ENCODE peak calls at places on chromosome X, in six cellular contexts. One of them, this sample, is unnamed.

GRCh38 chrX:39816871-39817731 is 280.7 kb downstream of the BCOR start:
- DNase-seq in A549: no peak
- DNase-seq in HepG2: no peak
- DNase-seq in endothelial cell of umbilical vein: no peak
- DNase-seq in K562: peak
- DNase-seq in GM12878: no peak
- DNase-seq in this sample: no peak

GRCh38 chrX:66046612-66047235 is 6.8 kb upstream of the VSIG4 start:
- DNase-seq in A549: no peak
- DNase-seq in HepG2: no peak
- DNase-seq in endothelial cell of umbilical vein: no peak
- DNase-seq in K562: peak
- DNase-seq in GM12878: peak
- DNase-seq in this sample: peak

GRCh38 chrX:70455366-70456202 is 10.9 kb downstream of the DLG3 start:
- DNase-seq in A549: no peak
- DNase-seq in HepG2: no peak
- DNase-seq in endothelial cell of umbilical vein: no peak
- DNase-seq in K562: no peak
- DNase-seq in GM12878: no peak
- DNase-seq in this sample: no peak

GRCh38 chrX:153510383-153510782 is 7.1 kb upstream of the ATP2B3 start:
- DNase-seq in A549: no peak
- DNase-seq in HepG2: no peak
- DNase-seq in endothelial cell of umbilical vein: no peak
- DNase-seq in K562: no peak
- DNase-seq in GM12878: no peak
- DNase-seq in this sample: no peak

GRCh38 chrX:48493890-48494364 is 14.9 kb upstream of the PORCN start:
- DNase-seq in A549: no peak
- DNase-seq in HepG2: peak
- DNase-seq in endothelial cell of umbilical vein: peak
- DNase-seq in K562: peak
- DNase-seq in GM12878: no peak
- DNase-seq in this sample: peak

GRCh38 chrX:30308263-30309138 is 689 bp downstream of the NR0B1 start:
- DNase-seq in A549: peak
- DNase-seq in HepG2: no peak
- DNase-seq in endothelial cell of umbilical vein: peak
- DNase-seq in K562: no peak
- DNase-seq in GM12878: no peak
- DNase-seq in this sample: no peak

GRCh38 chrX:30659421-30659820 is 6.2 kb downstream of the GK start:
- DNase-seq in A549: peak
- DNase-seq in HepG2: no peak
- DNase-seq in endothelial cell of umbilical vein: peak
- DNase-seq in K562: peak
- DNase-seq in GM12878: no peak
- DNase-seq in this sample: peak

GRCh38 chrX:72554448-72555140 is 18.0 kb downstream of the HDAC8 start:
- DNase-seq in A549: peak
- DNase-seq in HepG2: no peak
- DNase-seq in endothelial cell of umbilical vein: no peak
- DNase-seq in K562: peak
- DNase-seq in GM12878: no peak
- DNase-seq in this sample: no peak

GRCh38 chrX:49000640-49001039 is 1.4 kb downstream of the GRIPAP1 start:
- DNase-seq in A549: no peak
- DNase-seq in HepG2: no peak
- DNase-seq in endothelial cell of umbilical vein: no peak
- DNase-seq in K562: no peak
- DNase-seq in GM12878: no peak
- DNase-seq in this sample: no peak

GRCh38 chrX:20517565-20517964 is 250.9 kb upstream of the RPS6KA3 start:
- DNase-seq in A549: no peak
- DNase-seq in HepG2: no peak
- DNase-seq in endothelial cell of umbilical vein: no peak
- DNase-seq in K562: no peak
- DNase-seq in GM12878: no peak
- DNase-seq in this sample: no peak

GRCh38 chrX:72396117-72396516 is 90.4 kb upstream of the CITED1 start:
- DNase-seq in A549: no peak
- DNase-seq in HepG2: no peak
- DNase-seq in endothelial cell of umbilical vein: peak
- DNase-seq in K562: no peak
- DNase-seq in GM12878: no peak
- DNase-seq in this sample: no peak

GRCh38 chrX:129980540-129981206 is 1.8 kb upstream of the BCORL1 start:
- DNase-seq in A549: peak
- DNase-seq in HepG2: peak
- DNase-seq in endothelial cell of umbilical vein: peak
- DNase-seq in K562: no peak
- DNase-seq in GM12878: no peak
- DNase-seq in this sample: peak

GRCh38 chrX:30343206-30343605 is 34.0 kb upstream of the NR0B1 start:
- DNase-seq in A549: peak
- DNase-seq in HepG2: peak
- DNase-seq in endothelial cell of umbilical vein: no peak
- DNase-seq in K562: no peak
- DNase-seq in GM12878: no peak
- DNase-seq in this sample: no peak

GRCh38 chrX:97616883-97617510 is 733.3 kb downstream of the RPA4 start:
- DNase-seq in A549: peak
- DNase-seq in HepG2: peak
- DNase-seq in endothelial cell of umbilical vein: peak
- DNase-seq in K562: no peak
- DNase-seq in GM12878: peak
- DNase-seq in this sample: peak

GRCh38 chrX:2391869-2392606 is 108.7 kb downstream of the DHRSX start:
- DNase-seq in A549: peak
- DNase-seq in HepG2: peak
- DNase-seq in endothelial cell of umbilical vein: no peak
- DNase-seq in K562: no peak
- DNase-seq in GM12878: no peak
- DNase-seq in this sample: no peak

GRCh38 chrX:115679460-115679859 is 118.5 kb downstream of the PLS3 start:
- DNase-seq in A549: peak
- DNase-seq in HepG2: peak
- DNase-seq in endothelial cell of umbilical vein: peak
- DNase-seq in K562: peak
- DNase-seq in GM12878: no peak
- DNase-seq in this sample: peak

GRCh38 chrX:23134171-23134570 is 134.4 kb downstream of the DDX53 start:
- DNase-seq in A549: no peak
- DNase-seq in HepG2: no peak
- DNase-seq in endothelial cell of umbilical vein: no peak
- DNase-seq in K562: no peak
- DNase-seq in GM12878: no peak
- DNase-seq in this sample: no peak

GRCh38 chrX:132331000-132331399 is 111.8 kb upstream of the RAP2C start:
- DNase-seq in A549: no peak
- DNase-seq in HepG2: peak
- DNase-seq in endothelial cell of umbilical vein: no peak
- DNase-seq in K562: no peak
- DNase-seq in GM12878: no peak
- DNase-seq in this sample: no peak

GRCh38 chrX:153625271-153626024 is 21.6 kb upstream of the DUSP9 start:
- DNase-seq in A549: no peak
- DNase-seq in HepG2: no peak
- DNase-seq in endothelial cell of umbilical vein: no peak
- DNase-seq in K562: no peak
- DNase-seq in GM12878: no peak
- DNase-seq in this sample: no peak

DNA sequence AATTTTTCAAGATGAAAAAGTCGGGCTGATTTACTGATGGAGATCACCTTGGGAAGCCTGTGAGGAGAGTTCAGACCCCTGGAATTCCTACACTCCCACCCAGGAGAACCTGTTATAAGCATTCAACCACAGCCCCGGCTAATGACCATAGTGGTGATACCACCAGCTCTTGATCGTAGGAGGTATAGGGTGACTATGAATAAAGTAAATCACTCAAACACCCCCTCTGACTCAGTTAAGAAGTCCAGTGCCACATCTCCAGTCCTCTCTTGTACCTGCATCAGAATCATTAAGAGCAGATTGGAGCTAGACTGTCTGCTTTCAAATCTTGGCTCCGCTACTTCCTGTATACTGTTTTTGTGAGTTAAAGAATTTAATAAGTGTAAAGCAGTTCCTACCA is 565.0 kb upstream of the DIPK2B start:
- DNase-seq in A549: no peak
- DNase-seq in HepG2: no peak
- DNase-seq in endothelial cell of umbilical vein: no peak
- DNase-seq in K562: no peak
- DNase-seq in GM12878: no peak
- DNase-seq in this sample: peak
- H3K4me3 ChIP-seq in A549: no peak
- H3K4me3 ChIP-seq in HepG2: no peak
- H3K4me3 ChIP-seq in endothelial cell of umbilical vein: peak
- H3K4me3 ChIP-seq in K562: no peak
- H3K4me3 ChIP-seq in GM12878: no peak
- H3K4me3 ChIP-seq in this sample: peak

GRCh38 chrX:107547621-107548020 is 80.7 kb upstream of the PRPS1 start:
- DNase-seq in A549: no peak
- DNase-seq in HepG2: no peak
- DNase-seq in endothelial cell of umbilical vein: no peak
- DNase-seq in K562: no peak
- DNase-seq in GM12878: no peak
- DNase-seq in this sample: no peak

GRCh38 chrX:107541244-107541643 is 87.1 kb upstream of the PRPS1 start:
- DNase-seq in A549: no peak
- DNase-seq in HepG2: no peak
- DNase-seq in endothelial cell of umbilical vein: no peak
- DNase-seq in K562: no peak
- DNase-seq in GM12878: no peak
- DNase-seq in this sample: no peak

GRCh38 chrX:107537815-107538214 is 88.4 kb downstream of the FRMPD3 start:
- DNase-seq in A549: peak
- DNase-seq in HepG2: peak
- DNase-seq in endothelial cell of umbilical vein: peak
- DNase-seq in K562: peak
- DNase-seq in GM12878: no peak
- DNase-seq in this sample: peak

DNA sequence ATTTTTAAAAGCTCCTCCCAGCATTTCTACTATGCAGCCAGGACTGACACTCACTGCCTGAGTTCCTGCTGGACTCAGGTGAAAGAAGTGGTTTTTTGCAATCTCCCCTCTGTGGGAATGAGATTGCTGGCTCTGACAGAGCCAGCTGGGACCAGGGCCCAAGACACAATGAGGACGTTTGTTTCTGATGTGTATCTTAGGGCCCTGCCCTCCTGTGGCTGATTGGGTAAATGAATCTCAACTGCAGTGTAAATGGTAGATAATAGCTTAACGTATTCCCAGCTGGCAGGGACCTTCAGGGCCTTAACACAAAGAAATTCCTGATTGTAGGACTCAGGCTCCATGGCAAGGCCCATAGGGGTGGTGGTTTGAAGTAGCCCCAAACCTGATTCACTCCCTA is 85.8 kb upstream of the PRPS1 start:
- DNase-seq in A549: peak
- DNase-seq in HepG2: peak
- DNase-seq in endothelial cell of umbilical vein: peak
- DNase-seq in K562: no peak
- DNase-seq in GM12878: no peak
- DNase-seq in this sample: peak
- TF ChIP-seq CTCF in A549: no peak
- TF ChIP-seq CTCF in HepG2: peak
- TF ChIP-seq CTCF in endothelial cell of umbilical vein: no peak
- TF ChIP-seq CTCF in K562: no peak
- TF ChIP-seq CTCF in GM12878: no peak
- TF ChIP-seq CTCF in this sample: peak

GRCh38 chrX:74451450-74452198 is 30.3 kb downstream of the SLC16A2 start:
- DNase-seq in A549: no peak
- DNase-seq in HepG2: no peak
- DNase-seq in endothelial cell of umbilical vein: no peak
- DNase-seq in K562: no peak
- DNase-seq in GM12878: no peak
- DNase-seq in this sample: no peak

GRCh38 chrX:74449322-74449936 is 28.1 kb downstream of the SLC16A2 start:
- DNase-seq in A549: peak
- DNase-seq in HepG2: no peak
- DNase-seq in endothelial cell of umbilical vein: no peak
- DNase-seq in K562: no peak
- DNase-seq in GM12878: no peak
- DNase-seq in this sample: peak

GRCh38 chrX:74452199-74452481 is 30.8 kb downstream of the SLC16A2 start:
- DNase-seq in A549: no peak
- DNase-seq in HepG2: no peak
- DNase-seq in endothelial cell of umbilical vein: no peak
- DNase-seq in K562: no peak
- DNase-seq in GM12878: no peak
- DNase-seq in this sample: no peak

GRCh38 chrX:74449937-74450330 is 28.6 kb downstream of the SLC16A2 start:
- DNase-seq in A549: peak
- DNase-seq in HepG2: no peak
- DNase-seq in endothelial cell of umbilical vein: no peak
- DNase-seq in K562: no peak
- DNase-seq in GM12878: no peak
- DNase-seq in this sample: no peak

DNA sequence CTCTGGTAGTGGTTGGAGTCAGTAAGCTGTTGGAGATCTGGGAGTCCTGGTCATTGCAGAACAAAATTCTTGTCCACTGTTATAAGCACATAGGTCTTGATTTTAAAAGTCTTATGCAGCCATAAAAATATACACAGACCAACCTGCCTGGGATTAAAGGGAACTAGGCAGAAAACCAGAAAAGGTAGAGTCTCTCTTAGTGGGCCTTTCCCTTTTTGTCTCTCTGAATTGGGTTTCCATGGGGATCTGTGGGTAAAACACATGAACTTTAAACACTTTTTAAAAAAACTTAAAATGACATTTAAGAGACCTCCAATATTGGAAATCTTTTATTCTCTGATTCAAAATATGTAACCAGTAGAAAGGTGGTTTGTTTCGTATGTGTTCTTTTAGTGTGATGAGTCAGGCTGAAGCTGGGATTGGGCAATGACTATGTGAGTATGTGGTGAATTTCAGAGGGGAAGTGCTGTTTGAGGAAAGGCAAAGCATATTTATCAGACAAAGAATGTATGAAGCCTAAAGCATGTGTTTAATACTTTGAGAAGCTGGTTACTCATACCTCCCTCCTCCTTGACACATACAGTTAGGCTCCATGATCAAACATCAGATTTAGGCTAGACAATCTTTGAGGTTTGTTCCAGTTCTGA is 29.6 kb downstream of the SLC16A2 start:
- DNase-seq in A549: peak
- DNase-seq in HepG2: no peak
- DNase-seq in endothelial cell of umbilical vein: no peak
- DNase-seq in K562: no peak
- DNase-seq in GM12878: no peak
- DNase-seq in this sample: peak
- TF ChIP-seq MYC in A549: no peak
- TF ChIP-seq MYC in HepG2: no peak
- TF ChIP-seq MYC in endothelial cell of umbilical vein: no peak
- TF ChIP-seq MYC in K562: no peak
- TF ChIP-seq MYC in GM12878: no peak
- TF ChIP-seq MYC in this sample: peak

DNA sequence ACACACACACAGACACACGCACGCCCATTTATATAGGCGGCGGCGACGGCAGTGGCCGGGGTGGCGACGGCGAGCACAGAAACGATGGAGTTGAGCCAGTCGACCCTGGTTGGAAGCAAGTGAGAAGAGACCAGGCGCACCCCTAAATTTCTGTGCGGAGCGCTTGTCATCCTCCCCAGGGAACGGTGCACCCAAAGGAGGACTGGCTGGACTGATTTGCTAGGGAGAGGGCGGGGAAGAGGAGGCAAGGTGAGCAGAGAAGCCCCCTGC is 296 bp downstream of the NHS start:
- DNase-seq in A549: no peak
- DNase-seq in HepG2: no peak
- DNase-seq in endothelial cell of umbilical vein: no peak
- DNase-seq in K562: no peak
- DNase-seq in GM12878: no peak
- DNase-seq in this sample: no peak
- H3K4me3 ChIP-seq in A549: peak
- H3K4me3 ChIP-seq in HepG2: no peak
- H3K4me3 ChIP-seq in endothelial cell of umbilical vein: no peak
- H3K4me3 ChIP-seq in K562: no peak
- H3K4me3 ChIP-seq in GM12878: no peak
- H3K4me3 ChIP-seq in this sample: no peak

This sample was measured in NB4.